ENCODE peak calls at places on chromosomes 7 and 10, in eight cellular contexts. Z, T, F, C, G, M, Y and P are unnamed samples.

GRCh38 chr7:101598422-101598957 is 30.6 kb downstream of the MYL10 start:
- DNase-seq in M (peak), G (no peak), Y (no peak), C (no peak), Z (no peak), F (no peak), T (no peak), P (no peak)

GRCh38 chr7:460374-461117 is 59.1 kb downstream of the PDGFA start:
- DNase-seq in G (no peak), C (no peak), Z (no peak), Y (no peak), T (no peak), F (no peak), M (peak), P (no peak)

GRCh38 chr7:117808273-117808868 is 64.9 kb downstream of the CTTNBP2 start:
- DNase-seq in F (peak), C (no peak), Z (no peak), T (peak), G (no peak), Y (no peak), M (no peak), P (peak)

GRCh38 chr7:157438121-157439025 is 101.6 kb downstream of the DNAJB6 start:
- DNase-seq in C (no peak), T (no peak), G (no peak), Z (no peak), M (no peak), F (no peak), Y (no peak), P (no peak)

GRCh38 chr7:2904202-2904601 is 60.1 kb upstream of the GNA12 start:
- DNase-seq in Y (no peak), Z (no peak), C (no peak), G (no peak), F (no peak), T (no peak), M (no peak), P (no peak)

GRCh38 chr7:111762799-111763198 is 200.5 kb upstream of the IMMP2L start:
- DNase-seq in C (no peak), Y (no peak), F (no peak), Z (no peak), M (no peak), G (no peak), T (no peak), P (no peak)

GRCh38 chr7:132160525-132161230 is 415.6 kb downstream of the PLXNA4 start:
- DNase-seq in Y (no peak), T (no peak), Z (no peak), G (no peak), M (no peak), C (no peak), F (no peak), P (no peak)

GRCh38 chr7:80609732-80610131 is 28.7 kb upstream of the CD36 start:
- DNase-seq in Y (no peak), G (no peak), Z (no peak), F (no peak), T (no peak), M (no peak), C (no peak), P (no peak)

GRCh38 chr10:25547391-25547790 is 372.6 kb downstream of the GPR158 start:
- DNase-seq in Y (no peak), C (no peak), T (no peak), F (no peak), G (no peak), Z (no peak), M (no peak), P (no peak)

GRCh38 chr7:7687800-7688199 is 30.6 kb downstream of the RPA3 start:
- DNase-seq in C (no peak), M (no peak), G (no peak), F (no peak), Z (no peak), Y (no peak), T (no peak), P (no peak)

GRCh38 chr10:25531662-25532061 is 356.9 kb downstream of the GPR158 start:
- DNase-seq in Z (no peak), T (no peak), C (no peak), F (no peak), G (no peak), Y (no peak), M (no peak), P (peak)

GRCh38 chr7:112790651-112790973 is 419 bp upstream of the TMEM168 start:
- DNase-seq in G (no peak), Z (peak), Y (peak), C (no peak), T (no peak), M (no peak), F (no peak), P (no peak)